ENCODE peak calls at places on chromosomes 7 and 10, in six cellular contexts. A is Caco-2, C is NCI-H774, M is iPS-NIHi11, O is epithelial cell of proximal tubule, V is NCI-H2029. D is an unnamed sample.

GRCh38 chr7:26500749-26501352 is 209.2 kb downstream of the SNX10 start:
- DNase-seq in M (no peak), C (no peak), O (no peak), A (no peak), V (no peak), D (peak; percentile 30)

GRCh38 chr7:122412441-122412840 is 107.9 kb upstream of the FEZF1 start:
- DNase-seq in A (no peak), C (no peak), O (no peak), M (no peak), V (no peak), D (no peak)

GRCh38 chr7:16532272-16532671 is 5.6 kb downstream of the LRRC72 start:
- DNase-seq in A (no peak), V (no peak), M (no peak), O (no peak), C (no peak), D (no peak)

GRCh38 chr10:17430647-17431355 is 23.6 kb downstream of the ST8SIA6 start:
- DNase-seq in M (peak; percentile 66), V (no peak), O (no peak), C (peak; percentile 62), A (peak; percentile 78), D (peak; percentile 72)

GRCh38 chr7:92964156-92964555 is 127.8 kb upstream of the CDK6 start:
- DNase-seq in C (no peak), O (no peak), M (no peak), V (no peak), A (no peak), D (peak; percentile 3)

GRCh38 chr7:118995395-118995794 is 770.9 kb downstream of the ANKRD7 start:
- DNase-seq in A (no peak), V (no peak), M (no peak), C (no peak), O (no peak), D (no peak)

GRCh38 chr10:48410503-48410902 is 104.0 kb downstream of the MAPK8 start:
- DNase-seq in M (no peak), C (no peak), A (no peak), O (no peak), V (no peak), D (no peak)

GRCh38 chr10:79148452-79149344 is 79.9 kb downstream of the ZMIZ1 start:
- DNase-seq in A (no peak), V (peak; percentile 32), C (no peak), M (no peak), O (no peak), D (peak; percentile 94)

GRCh38 chr10:115948415-115948814 is 324.6 kb downstream of the GFRA1 start:
- DNase-seq in V (no peak), C (no peak), M (peak; percentile 54), A (no peak), O (no peak), D (peak; percentile 36)

GRCh38 chr10:104941662-104942061 is 300.6 kb downstream of the SORCS3 start:
- DNase-seq in O (no peak), C (no peak), A (no peak), M (no peak), V (no peak), D (no peak)

GRCh38 chr7:77326131-77326530 is 90.0 kb downstream of the GSAP start:
- DNase-seq in V (no peak), A (no peak), C (no peak), O (no peak), M (no peak), D (no peak)

GRCh38 chr10:65143723-65144122 is 1622.5 kb downstream of the REEP3 start:
- DNase-seq in O (no peak), A (no peak), M (no peak), C (no peak), V (no peak), D (no peak)

GRCh38 chr10:77027141-77027540 is 610.5 kb downstream of the KCNMA1 start:
- DNase-seq in A (no peak), C (peak; percentile 17), M (no peak), O (no peak), V (no peak), D (no peak)

GRCh38 chr7:123208793-123209192 is 9.0 kb upstream of the SLC13A1 start:
- DNase-seq in V (no peak), A (no peak), M (peak; percentile 14), O (no peak), C (no peak), D (peak; percentile 25)

GRCh38 chr10:68600041-68600778 is 40.1 kb downstream of the TET1 start:
- DNase-seq in M (peak; percentile 90), O (peak; percentile 18), A (peak; percentile 85), C (peak; percentile 89), V (peak; percentile 77), D (peak; percentile 97)

GRCh38 chr10:13614530-13615332 is 28.0 kb downstream of the PRPF18 start:
- DNase-seq in O (no peak), M (peak; percentile 22), C (no peak), V (no peak), A (peak; percentile 70), D (no peak)

GRCh38 chr7:129186749-129187260 is 1.6 kb upstream of the SMO start:
- DNase-seq in V (no peak), O (no peak), M (no peak), C (no peak), A (no peak), D (no peak)

GRCh38 chr10:76282122-76283030 is 851.0 kb downstream of the LRMDA start:
- DNase-seq in C (peak; percentile 51), O (peak; percentile 73), A (no peak), M (no peak), V (no peak), D (no peak)

GRCh38 chr10:29254123-29255046 is 34.5 kb upstream of the LYZL1 start:
- DNase-seq in V (no peak), C (no peak), M (no peak), O (no peak), A (peak; percentile 93), D (no peak)